ENCODE peak calls at places on chromosomes 16 and 17, in eight cellular contexts. One of them, this sample, is unnamed.

GRCh38 chr17:75914643-75915265 is 10.1 kb upstream of the MRPL38 start:
- DNase-seq in lower leg skin: no peak
- DNase-seq in AG04450: no peak
- DNase-seq in hypothalamus: no peak
- DNase-seq in germinal center: no peak
- DNase-seq in T-cell: no peak
- DNase-seq in hepatic stellate cell: no peak
- DNase-seq in T-helper 2 cell: no peak
- DNase-seq in this sample: no peak

GRCh38 chr17:49497147-49498036 is 2.3 kb downstream of the NGFR start:
- DNase-seq in T-helper 2 cell: no peak
- DNase-seq in hepatic stellate cell: peak
- DNase-seq in hypothalamus: no peak
- DNase-seq in AG04450: no peak
- DNase-seq in T-cell: no peak
- DNase-seq in germinal center: peak
- DNase-seq in lower leg skin: no peak
- DNase-seq in this sample: no peak

GRCh38 chr16:55495616-55496289 is 13.1 kb upstream of the LPCAT2 start:
- DNase-seq in T-cell: no peak
- DNase-seq in germinal center: no peak
- DNase-seq in T-helper 2 cell: no peak
- DNase-seq in hepatic stellate cell: no peak
- DNase-seq in AG04450: no peak
- DNase-seq in lower leg skin: peak
- DNase-seq in hypothalamus: no peak
- DNase-seq in this sample: no peak

GRCh38 chr17:32852811-32853210 is 24.1 kb downstream of the MYO1D start:
- DNase-seq in hypothalamus: no peak
- DNase-seq in lower leg skin: no peak
- DNase-seq in hepatic stellate cell: peak
- DNase-seq in T-helper 2 cell: no peak
- DNase-seq in AG04450: no peak
- DNase-seq in T-cell: no peak
- DNase-seq in germinal center: no peak
- DNase-seq in this sample: no peak

GRCh38 chr16:28003021-28003865 is 60.3 kb downstream of the GSG1L start:
- DNase-seq in germinal center: no peak
- DNase-seq in hypothalamus: no peak
- DNase-seq in T-helper 2 cell: no peak
- DNase-seq in lower leg skin: no peak
- DNase-seq in T-cell: no peak
- DNase-seq in AG04450: no peak
- DNase-seq in hepatic stellate cell: no peak
- DNase-seq in this sample: no peak

GRCh38 chr17:48998557-48999440 is 1.6 kb downstream of the IGF2BP1 start:
- DNase-seq in lower leg skin: no peak
- DNase-seq in T-cell: no peak
- DNase-seq in hypothalamus: no peak
- DNase-seq in hepatic stellate cell: no peak
- DNase-seq in T-helper 2 cell: no peak
- DNase-seq in germinal center: no peak
- DNase-seq in AG04450: no peak
- DNase-seq in this sample: peak

GRCh38 chr17:28643979-28644781 is 778 bp downstream of the BLTP2 start:
- DNase-seq in T-cell: no peak
- DNase-seq in hypothalamus: no peak
- DNase-seq in AG04450: no peak
- DNase-seq in hepatic stellate cell: peak
- DNase-seq in lower leg skin: peak
- DNase-seq in T-helper 2 cell: no peak
- DNase-seq in germinal center: peak
- DNase-seq in this sample: peak

GRCh38 chr17:79977711-79978544 is 57.7 kb downstream of the TBC1D16 start:
- DNase-seq in hypothalamus: peak
- DNase-seq in AG04450: no peak
- DNase-seq in lower leg skin: no peak
- DNase-seq in T-cell: no peak
- DNase-seq in hepatic stellate cell: no peak
- DNase-seq in germinal center: no peak
- DNase-seq in T-helper 2 cell: no peak
- DNase-seq in this sample: no peak

GRCh38 chr16:75477680-75478473 is 13.4 kb upstream of the TMEM170A start:
- DNase-seq in T-cell: no peak
- DNase-seq in T-helper 2 cell: no peak
- DNase-seq in hepatic stellate cell: no peak
- DNase-seq in hypothalamus: no peak
- DNase-seq in AG04450: no peak
- DNase-seq in germinal center: no peak
- DNase-seq in lower leg skin: no peak
- DNase-seq in this sample: peak

GRCh38 chr17:30372755-30373154 is 6.0 kb upstream of the CPD start:
- DNase-seq in germinal center: no peak
- DNase-seq in hypothalamus: no peak
- DNase-seq in AG04450: no peak
- DNase-seq in hepatic stellate cell: no peak
- DNase-seq in T-cell: no peak
- DNase-seq in T-helper 2 cell: no peak
- DNase-seq in lower leg skin: no peak
- DNase-seq in this sample: peak

This sample was measured in OCI-LY7.